ENCODE peak calls at places on chromosomes 6 and 20, in nine cellular contexts. Q is posterior cingulate gyrus; S is globus pallidus; Y is activated T-cell treated with anti-CD3 and anti-CD28 coated beads for 1 hour; U is epithelial cell of prostate; O is gastrocnemius medialis; W is stimulated activated naive CD8-positive, alpha-beta T cell treated with anti-CD3 and anti-CD28 coated beads, Interleukin-15, Interleukin-2, amounts not matched to agents 100 U/mL and 50 U/mL, for 24 hours; N is T-cell; G is kidney tubule cell. Z is an unnamed sample.

GRCh38 chr20:40284611-40285010 is 404.4 kb downstream of the MAFB start:
- DNase-seq in U (no peak), S (no peak), Q (no peak), N (no peak), W (no peak), O (no peak), G (no peak), Y (no peak), Z (no peak)

GRCh38 chr6:112325449-112325848 is 21.7 kb upstream of the RFPL4B start:
- DNase-seq in U (no peak), N (no peak), O (no peak), Q (no peak), G (no peak), W (no peak), S (no peak), Y (no peak), Z (no peak)

GRCh38 chr6:169189686-169190085 is 64.0 kb downstream of the THBS2 start:
- DNase-seq in U (no peak), W (no peak), O (no peak), Q (no peak), N (no peak), Y (no peak), G (no peak), S (no peak), Z (no peak)

GRCh38 chr20:63939061-63939935 is 16.9 kb downstream of the UCKL1 start:
- DNase-seq in Y (no peak), G (no peak), N (no peak), U (no peak), W (no peak), S (no peak), O (no peak), Q (no peak), Z (no peak)

GRCh38 chr20:21027569-21027968 is 78.6 kb downstream of the LINC00237 start:
- DNase-seq in Q (no peak), W (no peak), N (no peak), G (peak), U (no peak), S (no peak), Y (no peak), O (no peak), Z (peak)

GRCh38 chr6:157464653-157465535 is 83.9 kb downstream of the ZDHHC14 start:
- DNase-seq in Q (no peak), U (no peak), S (no peak), Y (no peak), O (no peak), W (no peak), N (no peak), G (no peak), Z (no peak)

GRCh38 chr6:37517411-37517812 is 17.7 kb upstream of the CCDC167 start:
- DNase-seq in O (no peak), Y (peak), N (peak), S (no peak), Q (peak), W (peak), U (no peak), G (no peak), Z (peak)

GRCh38 chr20:13684566-13685222 is 46.0 kb upstream of the TASP1 start:
- DNase-seq in O (no peak), W (no peak), N (no peak), U (no peak), G (no peak), S (no peak), Q (no peak), Y (no peak), Z (peak)

Z was measured in DND-41.